ENCODE peak calls at places on chromosomes 16 and 17, in eight cellular contexts. One of them, this sample, is unnamed.

GRCh38 chr17:17874478-17874877 is 37.7 kb upstream of the SREBF1 start:
- DNase-seq in heart right ventricle: no peak
- DNase-seq in tibial nerve: no peak
- DNase-seq in GM23338: no peak
- DNase-seq in Caco-2: no peak
- DNase-seq in endodermal cell: no peak
- DNase-seq in A549: peak
- DNase-seq in GM12865: no peak
- DNase-seq in this sample: no peak

GRCh38 chr17:44765965-44766364 is 7.2 kb downstream of the ADAM11 start:
- DNase-seq in heart right ventricle: no peak
- DNase-seq in tibial nerve: no peak
- DNase-seq in GM23338: no peak
- DNase-seq in Caco-2: no peak
- DNase-seq in endodermal cell: no peak
- DNase-seq in A549: no peak
- DNase-seq in GM12865: no peak
- DNase-seq in this sample: no peak

GRCh38 chr16:88633684-88634140 is 4.7 kb upstream of the IL17C start:
- DNase-seq in heart right ventricle: peak
- DNase-seq in tibial nerve: no peak
- DNase-seq in GM23338: peak
- DNase-seq in Caco-2: peak
- DNase-seq in endodermal cell: peak
- DNase-seq in A549: peak
- DNase-seq in GM12865: peak
- DNase-seq in this sample: no peak

GRCh38 chr17:2068101-2068518 is 13.2 kb downstream of the HIC1 start:
- DNase-seq in heart right ventricle: no peak
- DNase-seq in tibial nerve: no peak
- DNase-seq in GM23338: no peak
- DNase-seq in Caco-2: no peak
- DNase-seq in endodermal cell: no peak
- DNase-seq in A549: no peak
- DNase-seq in GM12865: no peak
- DNase-seq in this sample: no peak

GRCh38 chr16:85557083-85557975 is 55.8 kb upstream of the GSE1 start:
- DNase-seq in heart right ventricle: no peak
- DNase-seq in tibial nerve: no peak
- DNase-seq in GM23338: peak
- DNase-seq in Caco-2: peak
- DNase-seq in endodermal cell: peak
- DNase-seq in A549: peak
- DNase-seq in GM12865: peak
- DNase-seq in this sample: peak

GRCh38 chr16:9344508-9344907 is 253.1 kb downstream of the HAPSTR1 start:
- DNase-seq in heart right ventricle: no peak
- DNase-seq in tibial nerve: no peak
- DNase-seq in GM23338: no peak
- DNase-seq in Caco-2: no peak
- DNase-seq in endodermal cell: no peak
- DNase-seq in A549: no peak
- DNase-seq in GM12865: no peak
- DNase-seq in this sample: no peak

GRCh38 chr17:7912927-7913524 is 3.1 kb downstream of the RNF227 start:
- DNase-seq in heart right ventricle: no peak
- DNase-seq in tibial nerve: no peak
- DNase-seq in GM23338: peak
- DNase-seq in Caco-2: peak
- DNase-seq in endodermal cell: peak
- DNase-seq in A549: peak
- DNase-seq in GM12865: peak
- DNase-seq in this sample: no peak

GRCh38 chr16:5442054-5442453 is 344.5 kb upstream of the EEF2KMT start:
- DNase-seq in heart right ventricle: no peak
- DNase-seq in tibial nerve: no peak
- DNase-seq in GM23338: no peak
- DNase-seq in Caco-2: no peak
- DNase-seq in endodermal cell: no peak
- DNase-seq in A549: no peak
- DNase-seq in GM12865: no peak
- DNase-seq in this sample: no peak

GRCh38 chr16:22970191-22970845 is 156.4 kb downstream of the HS3ST2 start:
- DNase-seq in heart right ventricle: no peak
- DNase-seq in tibial nerve: no peak
- DNase-seq in GM23338: no peak
- DNase-seq in Caco-2: no peak
- DNase-seq in endodermal cell: no peak
- DNase-seq in A549: no peak
- DNase-seq in GM12865: no peak
- DNase-seq in this sample: no peak

GRCh38 chr17:19724501-19725420 is 8.4 kb upstream of the SLC47A2 start:
- DNase-seq in heart right ventricle: peak
- DNase-seq in tibial nerve: peak
- DNase-seq in GM23338: no peak
- DNase-seq in Caco-2: no peak
- DNase-seq in endodermal cell: peak
- DNase-seq in A549: no peak
- DNase-seq in GM12865: peak
- DNase-seq in this sample: peak

GRCh38 chr16:11435576-11435975 is 90.3 kb downstream of the RMI2 start:
- DNase-seq in heart right ventricle: no peak
- DNase-seq in tibial nerve: no peak
- DNase-seq in GM23338: no peak
- DNase-seq in Caco-2: no peak
- DNase-seq in endodermal cell: no peak
- DNase-seq in A549: no peak
- DNase-seq in GM12865: no peak
- DNase-seq in this sample: no peak

GRCh38 chr17:4887581-4887980 is 11.8 kb upstream of the C17orf107 start:
- DNase-seq in heart right ventricle: no peak
- DNase-seq in tibial nerve: no peak
- DNase-seq in GM23338: no peak
- DNase-seq in Caco-2: no peak
- DNase-seq in endodermal cell: no peak
- DNase-seq in A549: no peak
- DNase-seq in GM12865: no peak
- DNase-seq in this sample: no peak

GRCh38 chr17:51064061-51064735 is 56.5 kb downstream of the SPAG9 start:
- DNase-seq in heart right ventricle: no peak
- DNase-seq in tibial nerve: no peak
- DNase-seq in GM23338: no peak
- DNase-seq in Caco-2: no peak
- DNase-seq in endodermal cell: no peak
- DNase-seq in A549: no peak
- DNase-seq in GM12865: no peak
- DNase-seq in this sample: no peak

GRCh38 chr17:40415390-40415789 is 2.3 kb downstream of the TOP2A start:
- DNase-seq in heart right ventricle: no peak
- DNase-seq in tibial nerve: no peak
- DNase-seq in GM23338: peak
- DNase-seq in Caco-2: peak
- DNase-seq in endodermal cell: no peak
- DNase-seq in A549: peak
- DNase-seq in GM12865: peak
- DNase-seq in this sample: no peak

GRCh38 chr17:2025622-2026309 is 632 bp upstream of the RTN4RL1 start:
- DNase-seq in heart right ventricle: peak
- DNase-seq in tibial nerve: peak
- DNase-seq in GM23338: peak
- DNase-seq in Caco-2: peak
- DNase-seq in endodermal cell: peak
- DNase-seq in A549: peak
- DNase-seq in GM12865: no peak
- DNase-seq in this sample: peak

GRCh38 chr16:46482895-46483294 is 138.3 kb downstream of the SHCBP1 start:
- DNase-seq in heart right ventricle: no peak
- DNase-seq in tibial nerve: no peak
- DNase-seq in GM23338: peak
- DNase-seq in Caco-2: peak
- DNase-seq in endodermal cell: no peak
- DNase-seq in A549: peak
- DNase-seq in GM12865: no peak
- DNase-seq in this sample: no peak

GRCh38 chr17:20852541-20853370 is 190.1 kb downstream of the USP22 start:
- DNase-seq in heart right ventricle: peak
- DNase-seq in tibial nerve: no peak
- DNase-seq in GM23338: peak
- DNase-seq in Caco-2: peak
- DNase-seq in endodermal cell: peak
- DNase-seq in A549: peak
- DNase-seq in GM12865: peak
- DNase-seq in this sample: peak

GRCh38 chr17:8728991-8729390 is 15.6 kb downstream of the CCDC42 start:
- DNase-seq in heart right ventricle: no peak
- DNase-seq in tibial nerve: no peak
- DNase-seq in GM23338: peak
- DNase-seq in Caco-2: no peak
- DNase-seq in endodermal cell: peak
- DNase-seq in A549: no peak
- DNase-seq in GM12865: no peak
- DNase-seq in this sample: no peak

GRCh38 chr16:9119795-9120194 is 28.4 kb downstream of the HAPSTR1 start:
- DNase-seq in heart right ventricle: no peak
- DNase-seq in tibial nerve: no peak
- DNase-seq in GM23338: no peak
- DNase-seq in Caco-2: no peak
- DNase-seq in endodermal cell: no peak
- DNase-seq in A549: peak
- DNase-seq in GM12865: no peak
- DNase-seq in this sample: no peak

GRCh38 chr16:11370084-11370931 is 25.0 kb downstream of the RMI2 start:
- DNase-seq in heart right ventricle: no peak
- DNase-seq in tibial nerve: no peak
- DNase-seq in GM23338: no peak
- DNase-seq in Caco-2: no peak
- DNase-seq in endodermal cell: no peak
- DNase-seq in A549: no peak
- DNase-seq in GM12865: peak
- DNase-seq in this sample: peak

DNA sequence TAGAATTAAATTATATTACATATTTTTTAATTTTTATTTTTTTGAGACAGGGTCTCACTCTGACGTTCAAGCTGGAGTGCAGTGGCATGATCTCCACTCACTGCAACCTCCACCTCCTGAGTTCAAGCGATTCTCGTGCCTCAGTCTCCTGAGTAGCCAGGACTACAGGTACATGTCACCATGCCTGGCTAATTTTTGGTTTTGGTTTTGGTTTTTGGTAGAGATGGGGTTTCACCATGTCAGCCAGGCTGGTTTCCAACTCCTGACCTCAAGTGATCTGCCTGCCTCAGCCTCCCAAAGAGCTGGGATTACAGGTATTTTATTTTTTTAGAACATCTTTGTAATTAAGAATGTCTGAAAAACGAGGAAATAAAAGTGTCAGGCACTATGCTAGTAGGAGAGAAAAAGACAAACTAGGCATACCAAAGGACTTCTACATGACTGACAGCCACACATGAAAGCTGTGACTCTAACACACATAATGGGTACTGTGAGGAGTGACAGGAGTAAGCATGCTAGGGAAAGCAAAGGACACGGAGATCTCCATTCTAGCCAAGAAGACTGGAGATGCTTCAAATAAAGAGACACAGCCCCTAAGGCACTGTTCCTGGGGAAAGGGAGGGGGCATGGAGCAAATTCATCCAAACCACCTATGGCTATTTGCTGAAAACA is 7.3 kb downstream of the GNA13 start:
- DNase-seq in heart right ventricle: no peak
- DNase-seq in tibial nerve: no peak
- DNase-seq in GM23338: no peak
- DNase-seq in Caco-2: no peak
- DNase-seq in endodermal cell: peak
- DNase-seq in A549: no peak
- DNase-seq in GM12865: peak
- DNase-seq in this sample: no peak
- H3K4me3 ChIP-seq in heart right ventricle: no peak
- H3K4me3 ChIP-seq in tibial nerve: no peak
- H3K4me3 ChIP-seq in GM23338: no peak
- H3K4me3 ChIP-seq in Caco-2: no peak
- H3K4me3 ChIP-seq in endodermal cell: no peak
- H3K4me3 ChIP-seq in A549: no peak
- H3K4me3 ChIP-seq in GM12865: peak
- H3K4me3 ChIP-seq in this sample: no peak

GRCh38 chr16:66698046-66698445 is 1.5 kb upstream of the CMTM4 start:
- DNase-seq in heart right ventricle: no peak
- DNase-seq in tibial nerve: no peak
- DNase-seq in GM23338: no peak
- DNase-seq in Caco-2: no peak
- DNase-seq in endodermal cell: no peak
- DNase-seq in A549: no peak
- DNase-seq in GM12865: no peak
- DNase-seq in this sample: no peak

GRCh38 chr16:66695935-66696668 is 441 bp downstream of the CMTM4 start:
- DNase-seq in heart right ventricle: peak
- DNase-seq in tibial nerve: no peak
- DNase-seq in GM23338: peak
- DNase-seq in Caco-2: peak
- DNase-seq in endodermal cell: peak
- DNase-seq in A549: peak
- DNase-seq in GM12865: peak
- DNase-seq in this sample: peak

GRCh38 chr16:66695474-66695934 is 1.0 kb downstream of the CMTM4 start:
- DNase-seq in heart right ventricle: no peak
- DNase-seq in tibial nerve: no peak
- DNase-seq in GM23338: no peak
- DNase-seq in Caco-2: no peak
- DNase-seq in endodermal cell: no peak
- DNase-seq in A549: no peak
- DNase-seq in GM12865: no peak
- DNase-seq in this sample: no peak

GRCh38 chr16:66699898-66700297 is 3.4 kb upstream of the CMTM4 start:
- DNase-seq in heart right ventricle: no peak
- DNase-seq in tibial nerve: no peak
- DNase-seq in GM23338: no peak
- DNase-seq in Caco-2: no peak
- DNase-seq in endodermal cell: no peak
- DNase-seq in A549: no peak
- DNase-seq in GM12865: no peak
- DNase-seq in this sample: no peak

GRCh38 chr16:66696669-66697630 is at the start of gene CMTM4:
- DNase-seq in heart right ventricle: peak
- DNase-seq in tibial nerve: peak
- DNase-seq in GM23338: peak
- DNase-seq in Caco-2: peak
- DNase-seq in endodermal cell: peak
- DNase-seq in A549: peak
- DNase-seq in GM12865: peak
- DNase-seq in this sample: peak
- H3K4me3 ChIP-seq in heart right ventricle: peak
- H3K4me3 ChIP-seq in tibial nerve: peak
- H3K4me3 ChIP-seq in GM23338: peak
- H3K4me3 ChIP-seq in Caco-2: peak
- H3K4me3 ChIP-seq in endodermal cell: peak
- H3K4me3 ChIP-seq in A549: peak
- H3K4me3 ChIP-seq in GM12865: peak
- H3K4me3 ChIP-seq in this sample: peak

GRCh38 chr17:72632026-72632684 is 460.3 kb downstream of the SLC39A11 start:
- DNase-seq in heart right ventricle: no peak
- DNase-seq in tibial nerve: no peak
- DNase-seq in GM23338: no peak
- DNase-seq in Caco-2: peak
- DNase-seq in endodermal cell: no peak
- DNase-seq in A549: peak
- DNase-seq in GM12865: no peak
- DNase-seq in this sample: no peak
- H3K4me3 ChIP-seq in heart right ventricle: no peak
- H3K4me3 ChIP-seq in tibial nerve: no peak
- H3K4me3 ChIP-seq in GM23338: no peak
- H3K4me3 ChIP-seq in Caco-2: no peak
- H3K4me3 ChIP-seq in endodermal cell: no peak
- H3K4me3 ChIP-seq in A549: no peak
- H3K4me3 ChIP-seq in GM12865: no peak
- H3K4me3 ChIP-seq in this sample: no peak

GRCh38 chr17:67528751-67529436 is 151.8 kb downstream of the PITPNC1 start:
- DNase-seq in heart right ventricle: peak
- DNase-seq in tibial nerve: peak
- DNase-seq in GM23338: peak
- DNase-seq in Caco-2: peak
- DNase-seq in endodermal cell: peak
- DNase-seq in A549: peak
- DNase-seq in GM12865: no peak
- DNase-seq in this sample: peak
- H3K4me3 ChIP-seq in heart right ventricle: peak
- H3K4me3 ChIP-seq in tibial nerve: no peak
- H3K4me3 ChIP-seq in GM23338: no peak
- H3K4me3 ChIP-seq in Caco-2: no peak
- H3K4me3 ChIP-seq in endodermal cell: peak
- H3K4me3 ChIP-seq in A549: no peak
- H3K4me3 ChIP-seq in GM12865: no peak
- H3K4me3 ChIP-seq in this sample: peak

This sample was measured in ovary.